ENCODE peak calls at places on chromosomes 16 and 17, in six cellular contexts. Y, S, B, T, H and X are unnamed samples.

GRCh38 chr16:69108069-69108904 is 2.8 kb downstream of the HAS3 start:
- DNase-seq in Y (no peak), S (no peak), B (no peak), T (no peak), H (no peak), X (no peak)

GRCh38 chr17:80116276-80116922 is 15.0 kb downstream of the GAA start:
- DNase-seq in Y (no peak), S (no peak), B (no peak), T (no peak), H (no peak), X (no peak)

GRCh38 chr17:27356091-27356705 is 62.3 kb downstream of the WSB1 start:
- DNase-seq in Y (no peak), S (no peak), B (no peak), T (no peak), H (no peak), X (no peak)

GRCh38 chr17:46949291-46950174 is 26.6 kb downstream of the GOSR2 start:
- DNase-seq in Y (no peak), S (no peak), B (no peak), T (peak), H (no peak), X (no peak)

GRCh38 chr16:66116163-66116792 is 250.2 kb upstream of the CDH5 start:
- DNase-seq in Y (no peak), S (no peak), B (no peak), T (peak), H (no peak), X (no peak)

GRCh38 chr16:58639230-58639629 is 9.6 kb upstream of the CNOT1 start:
- DNase-seq in Y (no peak), S (no peak), B (no peak), T (no peak), H (no peak), X (no peak)

GRCh38 chr17:31492880-31493655 is 101.6 kb downstream of the RAB11FIP4 start:
- DNase-seq in Y (peak), S (no peak), B (no peak), T (no peak), H (no peak), X (peak)

GRCh38 chr17:70310251-70310672 is 140.9 kb downstream of the KCNJ2 start:
- DNase-seq in Y (no peak), S (no peak), B (no peak), T (no peak), H (no peak), X (no peak)

GRCh38 chr16:67571464-67571863 is 9.1 kb downstream of the CTCF start:
- DNase-seq in Y (no peak), S (peak), B (no peak), T (no peak), H (no peak), X (no peak)

GRCh38 chr17:61380217-61380835 is 19.3 kb upstream of the TBX2 start:
- DNase-seq in Y (no peak), S (no peak), B (no peak), T (no peak), H (no peak), X (no peak)

GRCh38 chr16:83914091-83914710 is 15.3 kb downstream of the MLYCD start:
- DNase-seq in Y (no peak), S (no peak), B (no peak), T (no peak), H (no peak), X (no peak)

GRCh38 chr17:76506408-76507328 is 5.4 kb upstream of the RHBDF2 start:
- DNase-seq in Y (peak), S (peak), B (no peak), T (peak), H (peak), X (peak)

GRCh38 chr17:57391076-57391825 is 134.9 kb downstream of the MSI2 start:
- DNase-seq in Y (no peak), S (no peak), B (no peak), T (no peak), H (no peak), X (no peak)

GRCh38 chr16:35599429-35600165 is 2140.2 kb downstream of the TP53TG3F start:
- DNase-seq in Y (no peak), S (no peak), B (no peak), T (peak), H (no peak), X (no peak)

GRCh38 chr16:86608301-86608747 is 30.0 kb downstream of the FOXL1 start:
- DNase-seq in Y (no peak), S (no peak), B (no peak), T (no peak), H (no peak), X (no peak)

GRCh38 chr17:38600906-38601305 is 4.8 kb downstream of the SRCIN1 start:
- DNase-seq in Y (peak), S (no peak), B (no peak), T (peak), H (no peak), X (no peak)

GRCh38 chr16:11010576-11011221 is 66.3 kb downstream of the CLEC16A start:
- DNase-seq in Y (peak), S (no peak), B (no peak), T (peak), H (no peak), X (no peak)